ENCODE peak calls at places on chromosomes 16 and 17, in ten cellular contexts. One of them, this sample, is unnamed.

GRCh38 chr16:27174798-27175197 is 28.5 kb upstream of the KDM8 start:
- DNase-seq in pancreas: no peak
- DNase-seq in cardiac muscle cell: no peak
- DNase-seq in endodermal cell: no peak
- DNase-seq in heart right ventricle: no peak
- DNase-seq in breast epithelium: no peak
- DNase-seq in IMR-90: peak; percentile 53
- DNase-seq in neural progenitor cell: no peak
- DNase-seq in HL-60: no peak
- DNase-seq in colonic mucosa: no peak
- DNase-seq in this sample: no peak

GRCh38 chr16:57630931-57631845 is 2.8 kb downstream of the ADGRG1 start:
- DNase-seq in pancreas: no peak
- DNase-seq in cardiac muscle cell: no peak
- DNase-seq in endodermal cell: peak; percentile 56
- DNase-seq in heart right ventricle: peak; percentile 9
- DNase-seq in breast epithelium: no peak
- DNase-seq in IMR-90: no peak
- DNase-seq in neural progenitor cell: no peak
- DNase-seq in HL-60: no peak
- DNase-seq in colonic mucosa: no peak
- DNase-seq in this sample: no peak

GRCh38 chr17:73936908-73937627 is 266.4 kb upstream of the RPL38 start:
- DNase-seq in pancreas: no peak
- DNase-seq in cardiac muscle cell: no peak
- DNase-seq in endodermal cell: no peak
- DNase-seq in heart right ventricle: no peak
- DNase-seq in breast epithelium: no peak
- DNase-seq in IMR-90: no peak
- DNase-seq in neural progenitor cell: no peak
- DNase-seq in HL-60: no peak
- DNase-seq in colonic mucosa: no peak
- DNase-seq in this sample: no peak

GRCh38 chr17:51289776-51290175 is 29.4 kb downstream of the UTP18 start:
- DNase-seq in pancreas: no peak
- DNase-seq in cardiac muscle cell: no peak
- DNase-seq in endodermal cell: no peak
- DNase-seq in heart right ventricle: no peak
- DNase-seq in breast epithelium: no peak
- DNase-seq in IMR-90: peak; percentile 22
- DNase-seq in neural progenitor cell: no peak
- DNase-seq in HL-60: no peak
- DNase-seq in colonic mucosa: no peak
- DNase-seq in this sample: no peak

GRCh38 chr17:78834571-78834970 is 6.0 kb downstream of the USP36 start:
- DNase-seq in pancreas: no peak
- DNase-seq in cardiac muscle cell: no peak
- DNase-seq in endodermal cell: no peak
- DNase-seq in heart right ventricle: no peak
- DNase-seq in breast epithelium: no peak
- DNase-seq in IMR-90: no peak
- DNase-seq in neural progenitor cell: no peak
- DNase-seq in HL-60: no peak
- DNase-seq in colonic mucosa: no peak
- DNase-seq in this sample: no peak

GRCh38 chr17:83067718-83068261 is 11.6 kb upstream of the METRNL start:
- DNase-seq in pancreas: no peak
- DNase-seq in cardiac muscle cell: peak; percentile 50
- DNase-seq in endodermal cell: peak; percentile 67
- DNase-seq in heart right ventricle: no peak
- DNase-seq in breast epithelium: no peak
- DNase-seq in IMR-90: peak; percentile 16
- DNase-seq in neural progenitor cell: peak; percentile 57
- DNase-seq in HL-60: no peak
- DNase-seq in colonic mucosa: no peak
- DNase-seq in this sample: peak; percentile 5

GRCh38 chr17:47968836-47969235 is 2.1 kb upstream of the CDK5RAP3 start:
- DNase-seq in pancreas: no peak
- DNase-seq in cardiac muscle cell: no peak
- DNase-seq in endodermal cell: no peak
- DNase-seq in heart right ventricle: no peak
- DNase-seq in breast epithelium: no peak
- DNase-seq in IMR-90: peak; percentile 45
- DNase-seq in neural progenitor cell: no peak
- DNase-seq in HL-60: no peak
- DNase-seq in colonic mucosa: no peak
- DNase-seq in this sample: no peak

GRCh38 chr17:80870401-80870800 is 121.2 kb upstream of the CHMP6 start:
- DNase-seq in pancreas: no peak
- DNase-seq in cardiac muscle cell: no peak
- DNase-seq in endodermal cell: no peak
- DNase-seq in heart right ventricle: no peak
- DNase-seq in breast epithelium: no peak
- DNase-seq in IMR-90: no peak
- DNase-seq in neural progenitor cell: no peak
- DNase-seq in HL-60: no peak
- DNase-seq in colonic mucosa: no peak
- DNase-seq in this sample: peak; percentile 31

GRCh38 chr17:29709861-29710849 is 87.4 kb upstream of the CORO6 start:
- DNase-seq in pancreas: no peak
- DNase-seq in cardiac muscle cell: no peak
- DNase-seq in endodermal cell: no peak
- DNase-seq in heart right ventricle: no peak
- DNase-seq in breast epithelium: no peak
- DNase-seq in IMR-90: peak; percentile 52
- DNase-seq in neural progenitor cell: no peak
- DNase-seq in HL-60: no peak
- DNase-seq in colonic mucosa: no peak
- DNase-seq in this sample: no peak

GRCh38 chr16:82631701-82632685 is 5.2 kb downstream of the CDH13 start:
- DNase-seq in pancreas: no peak
- DNase-seq in cardiac muscle cell: no peak
- DNase-seq in endodermal cell: peak; percentile 75
- DNase-seq in heart right ventricle: no peak
- DNase-seq in breast epithelium: no peak
- DNase-seq in IMR-90: peak; percentile 33
- DNase-seq in neural progenitor cell: peak; percentile 25
- DNase-seq in HL-60: no peak
- DNase-seq in colonic mucosa: no peak
- DNase-seq in this sample: no peak

GRCh38 chr16:22353933-22354541 is 20.4 kb downstream of the CDR2 start:
- DNase-seq in pancreas: no peak
- DNase-seq in cardiac muscle cell: no peak
- DNase-seq in endodermal cell: no peak
- DNase-seq in heart right ventricle: no peak
- DNase-seq in breast epithelium: no peak
- DNase-seq in IMR-90: no peak
- DNase-seq in neural progenitor cell: no peak
- DNase-seq in HL-60: no peak
- DNase-seq in colonic mucosa: no peak
- DNase-seq in this sample: no peak

GRCh38 chr16:22353188-22353919 is 21.1 kb downstream of the CDR2 start:
- DNase-seq in pancreas: no peak
- DNase-seq in cardiac muscle cell: no peak
- DNase-seq in endodermal cell: peak; percentile 54
- DNase-seq in heart right ventricle: no peak
- DNase-seq in breast epithelium: no peak
- DNase-seq in IMR-90: peak; percentile 89
- DNase-seq in neural progenitor cell: no peak
- DNase-seq in HL-60: peak; percentile 76
- DNase-seq in colonic mucosa: peak; percentile 50
- DNase-seq in this sample: no peak

GRCh38 chr16:22355487-22355908 is 18.9 kb downstream of the CDR2 start:
- DNase-seq in pancreas: no peak
- DNase-seq in cardiac muscle cell: no peak
- DNase-seq in endodermal cell: no peak
- DNase-seq in heart right ventricle: no peak
- DNase-seq in breast epithelium: no peak
- DNase-seq in IMR-90: no peak
- DNase-seq in neural progenitor cell: no peak
- DNase-seq in HL-60: no peak
- DNase-seq in colonic mucosa: no peak
- DNase-seq in this sample: no peak

GRCh38 chr16:22352726-22353125 is 21.7 kb downstream of the CDR2 start:
- DNase-seq in pancreas: no peak
- DNase-seq in cardiac muscle cell: no peak
- DNase-seq in endodermal cell: no peak
- DNase-seq in heart right ventricle: no peak
- DNase-seq in breast epithelium: no peak
- DNase-seq in IMR-90: no peak
- DNase-seq in neural progenitor cell: no peak
- DNase-seq in HL-60: no peak
- DNase-seq in colonic mucosa: no peak
- DNase-seq in this sample: no peak

GRCh38 chr16:22352119-22352518 is 22.3 kb downstream of the CDR2 start:
- DNase-seq in pancreas: no peak
- DNase-seq in cardiac muscle cell: no peak
- DNase-seq in endodermal cell: no peak
- DNase-seq in heart right ventricle: no peak
- DNase-seq in breast epithelium: no peak
- DNase-seq in IMR-90: no peak
- DNase-seq in neural progenitor cell: no peak
- DNase-seq in HL-60: no peak
- DNase-seq in colonic mucosa: no peak
- DNase-seq in this sample: no peak
- H3K27ac ChIP-seq in pancreas: no peak overlapping the region
- H3K27ac ChIP-seq in cardiac muscle cell: no peak overlapping the region
- H3K27ac ChIP-seq in endodermal cell: no peak overlapping the region
- H3K27ac ChIP-seq in heart right ventricle: no peak overlapping the region
- H3K27ac ChIP-seq in breast epithelium: no peak overlapping the region
- H3K27ac ChIP-seq in IMR-90: peak overlapping the region; percentile 23
- H3K27ac ChIP-seq in neural progenitor cell: no peak overlapping the region
- H3K27ac ChIP-seq in HL-60: peak overlapping the region; percentile 68
- H3K27ac ChIP-seq in colonic mucosa: no peak overlapping the region
- H3K27ac ChIP-seq in this sample: no peak overlapping the region

GRCh38 chr16:80681436-80681835 is 123.0 kb downstream of the CDYL2 start:
- DNase-seq in pancreas: no peak
- DNase-seq in cardiac muscle cell: no peak
- DNase-seq in endodermal cell: no peak
- DNase-seq in heart right ventricle: no peak
- DNase-seq in breast epithelium: no peak
- DNase-seq in IMR-90: no peak
- DNase-seq in neural progenitor cell: no peak
- DNase-seq in HL-60: no peak
- DNase-seq in colonic mucosa: no peak
- DNase-seq in this sample: no peak

GRCh38 chr16:80684136-80684765 is 120.1 kb downstream of the CDYL2 start:
- DNase-seq in pancreas: no peak
- DNase-seq in cardiac muscle cell: no peak
- DNase-seq in endodermal cell: no peak
- DNase-seq in heart right ventricle: no peak
- DNase-seq in breast epithelium: no peak
- DNase-seq in IMR-90: no peak
- DNase-seq in neural progenitor cell: no peak
- DNase-seq in HL-60: no peak
- DNase-seq in colonic mucosa: no peak
- DNase-seq in this sample: no peak

GRCh38 chr16:80683646-80684045 is 120.8 kb downstream of the CDYL2 start:
- DNase-seq in pancreas: no peak
- DNase-seq in cardiac muscle cell: no peak
- DNase-seq in endodermal cell: no peak
- DNase-seq in heart right ventricle: no peak
- DNase-seq in breast epithelium: no peak
- DNase-seq in IMR-90: no peak
- DNase-seq in neural progenitor cell: no peak
- DNase-seq in HL-60: no peak
- DNase-seq in colonic mucosa: no peak
- DNase-seq in this sample: no peak

GRCh38 chr16:80680839-80681238 is 123.6 kb downstream of the CDYL2 start:
- DNase-seq in pancreas: no peak
- DNase-seq in cardiac muscle cell: no peak
- DNase-seq in endodermal cell: no peak
- DNase-seq in heart right ventricle: no peak
- DNase-seq in breast epithelium: no peak
- DNase-seq in IMR-90: no peak
- DNase-seq in neural progenitor cell: no peak
- DNase-seq in HL-60: no peak
- DNase-seq in colonic mucosa: no peak
- DNase-seq in this sample: no peak

DNA sequence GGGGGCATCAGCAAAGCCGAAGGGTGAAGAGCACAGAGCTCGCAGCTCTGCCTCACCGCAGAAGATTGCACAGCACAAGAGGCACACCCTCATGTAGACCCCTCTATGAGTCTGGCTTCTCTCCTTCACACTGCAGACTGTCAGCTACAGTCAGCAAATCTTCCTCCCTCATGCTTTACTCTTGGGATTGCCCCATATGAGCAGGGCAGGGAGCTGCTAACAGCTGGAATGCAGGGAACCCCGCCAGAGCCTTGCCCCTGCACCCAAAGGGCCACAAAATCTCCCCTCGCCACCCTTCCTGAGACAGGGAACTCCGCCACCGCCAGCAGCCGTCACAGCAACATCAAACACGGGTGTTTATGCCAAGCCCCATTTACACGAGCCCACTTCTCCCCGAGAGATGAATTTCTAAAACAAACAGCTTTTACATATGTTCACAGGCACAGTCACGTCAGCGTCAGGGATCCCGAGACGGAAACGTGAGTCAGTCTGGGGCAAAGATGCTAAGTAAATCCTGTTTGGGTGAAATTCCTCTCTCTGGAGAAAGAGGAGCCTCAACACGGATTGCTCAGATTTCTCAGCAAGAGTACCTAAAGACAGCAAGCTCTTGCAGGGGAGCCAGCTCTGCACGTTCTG is 121.8 kb downstream of the CDYL2 start:
- DNase-seq in pancreas: no peak
- DNase-seq in cardiac muscle cell: no peak
- DNase-seq in endodermal cell: no peak
- DNase-seq in heart right ventricle: no peak
- DNase-seq in breast epithelium: no peak
- DNase-seq in IMR-90: peak; percentile 89
- DNase-seq in neural progenitor cell: no peak
- DNase-seq in HL-60: no peak
- DNase-seq in colonic mucosa: no peak
- DNase-seq in this sample: no peak
- H3K4me3 ChIP-seq in pancreas: no peak overlapping the region
- H3K4me3 ChIP-seq in cardiac muscle cell: no peak overlapping the region
- H3K4me3 ChIP-seq in endodermal cell: no peak overlapping the region
- H3K4me3 ChIP-seq in heart right ventricle: no peak overlapping the region
- H3K4me3 ChIP-seq in breast epithelium: no peak overlapping the region
- H3K4me3 ChIP-seq in IMR-90: peak overlapping the region; percentile 13
- H3K4me3 ChIP-seq in neural progenitor cell: no peak overlapping the region
- H3K4me3 ChIP-seq in HL-60: no peak overlapping the region
- H3K4me3 ChIP-seq in colonic mucosa: no peak overlapping the region
- H3K4me3 ChIP-seq in this sample: no peak overlapping the region

GRCh38 chr16:75550211-75550662 is 5.8 kb downstream of the TMEM231 start:
- DNase-seq in pancreas: no peak
- DNase-seq in cardiac muscle cell: no peak
- DNase-seq in endodermal cell: peak; percentile 89
- DNase-seq in heart right ventricle: no peak
- DNase-seq in breast epithelium: no peak
- DNase-seq in IMR-90: peak; percentile 43
- DNase-seq in neural progenitor cell: peak; percentile 69
- DNase-seq in HL-60: peak; percentile 66
- DNase-seq in colonic mucosa: peak; percentile 85
- DNase-seq in this sample: no peak
- TF ChIP-seq CTCF in pancreas: peak; percentile 9
- TF ChIP-seq CTCF in cardiac muscle cell: peak; percentile 43
- TF ChIP-seq CTCF in endodermal cell: peak; percentile 79
- TF ChIP-seq CTCF in heart right ventricle: peak; percentile 55
- TF ChIP-seq CTCF in breast epithelium: no peak
- TF ChIP-seq CTCF in IMR-90: peak; percentile 47
- TF ChIP-seq CTCF in neural progenitor cell: peak; percentile 60
- TF ChIP-seq CTCF in HL-60: peak; percentile 87
- TF ChIP-seq CTCF in colonic mucosa: peak; percentile 56
- TF ChIP-seq CTCF in this sample: peak; percentile 59

GRCh38 chr16:79918916-79919315 is 318.4 kb upstream of the MAF start:
- DNase-seq in pancreas: no peak
- DNase-seq in cardiac muscle cell: no peak
- DNase-seq in endodermal cell: no peak
- DNase-seq in heart right ventricle: no peak
- DNase-seq in breast epithelium: no peak
- DNase-seq in IMR-90: no peak
- DNase-seq in neural progenitor cell: peak; percentile 13
- DNase-seq in HL-60: no peak
- DNase-seq in colonic mucosa: no peak
- DNase-seq in this sample: no peak
- H3K27ac ChIP-seq in pancreas: no peak overlapping the region
- H3K27ac ChIP-seq in cardiac muscle cell: no peak overlapping the region
- H3K27ac ChIP-seq in endodermal cell: no peak overlapping the region
- H3K27ac ChIP-seq in heart right ventricle: no peak overlapping the region
- H3K27ac ChIP-seq in breast epithelium: no peak overlapping the region
- H3K27ac ChIP-seq in IMR-90: no peak overlapping the region
- H3K27ac ChIP-seq in neural progenitor cell: no peak overlapping the region
- H3K27ac ChIP-seq in HL-60: no peak overlapping the region
- H3K27ac ChIP-seq in colonic mucosa: no peak overlapping the region
- H3K27ac ChIP-seq in this sample: no peak overlapping the region